ENCODE peak calls at places on chromosomes 2 and 18, in five cellular contexts. One of them, this sample, is unnamed.

GRCh38 chr2:230885467-230886130 is 20.9 kb downstream of the ITM2C start:
- DNase-seq in WTC11: peak; percentile 56
- DNase-seq in EL: no peak
- DNase-seq in posterior cingulate gyrus: peak; percentile 92
- DNase-seq in KBM-7: peak; percentile 75
- DNase-seq in this sample: no peak

GRCh38 chr2:207807516-207807915 is 37.8 kb upstream of the FZD5 start:
- DNase-seq in KBM-7: no peak
- DNase-seq in posterior cingulate gyrus: no peak
- DNase-seq in WTC11: no peak
- DNase-seq in EL: peak; percentile 13
- DNase-seq in this sample: no peak

GRCh38 chr2:133765693-133766092 is 197.4 kb upstream of the NCKAP5 start:
- DNase-seq in EL: peak; percentile 36
- DNase-seq in KBM-7: no peak
- DNase-seq in posterior cingulate gyrus: no peak
- DNase-seq in WTC11: no peak
- DNase-seq in this sample: no peak

GRCh38 chr2:241555711-241556110 is 2.8 kb upstream of the BOK start:
- DNase-seq in EL: no peak
- DNase-seq in KBM-7: no peak
- DNase-seq in posterior cingulate gyrus: no peak
- DNase-seq in WTC11: no peak
- DNase-seq in this sample: no peak

GRCh38 chr2:168661404-168661869 is 141.0 kb upstream of the NOSTRIN start:
- DNase-seq in KBM-7: no peak
- DNase-seq in EL: no peak
- DNase-seq in posterior cingulate gyrus: no peak
- DNase-seq in WTC11: peak; percentile 41
- DNase-seq in this sample: no peak

GRCh38 chr2:84169871-84170270 is 289.2 kb downstream of the SUCLG1 start:
- DNase-seq in EL: no peak
- DNase-seq in posterior cingulate gyrus: no peak
- DNase-seq in WTC11: no peak
- DNase-seq in KBM-7: no peak
- DNase-seq in this sample: no peak

GRCh38 chr2:111226797-111227700 is 106.3 kb downstream of the BCL2L11 start:
- DNase-seq in WTC11: no peak
- DNase-seq in posterior cingulate gyrus: no peak
- DNase-seq in KBM-7: peak; percentile 85
- DNase-seq in EL: peak; percentile 47
- DNase-seq in this sample: no peak

GRCh38 chr2:61196671-61197070 is 34.7 kb downstream of the C2orf74 start:
- DNase-seq in EL: no peak
- DNase-seq in KBM-7: no peak
- DNase-seq in posterior cingulate gyrus: no peak
- DNase-seq in WTC11: no peak
- DNase-seq in this sample: no peak

GRCh38 chr18:62399781-62400308 is 74.7 kb downstream of the TNFRSF11A start:
- DNase-seq in EL: peak; percentile 19
- DNase-seq in KBM-7: peak; percentile 21
- DNase-seq in WTC11: peak; percentile 37
- DNase-seq in posterior cingulate gyrus: no peak
- DNase-seq in this sample: no peak

GRCh38 chr2:240350696-240351087 is 84.8 kb upstream of the GPC1 start:
- DNase-seq in posterior cingulate gyrus: no peak
- DNase-seq in WTC11: no peak
- DNase-seq in EL: no peak
- DNase-seq in KBM-7: no peak
- DNase-seq in this sample: no peak

GRCh38 chr2:237459741-237460174 is 27.3 kb upstream of the MLPH start:
- DNase-seq in EL: peak; percentile 85
- DNase-seq in WTC11: no peak
- DNase-seq in KBM-7: no peak
- DNase-seq in posterior cingulate gyrus: no peak
- DNase-seq in this sample: no peak

GRCh38 chr18:63267990-63268721 is 51.4 kb downstream of the BCL2 start:
- DNase-seq in KBM-7: peak; percentile 47
- DNase-seq in posterior cingulate gyrus: no peak
- DNase-seq in WTC11: no peak
- DNase-seq in EL: no peak
- DNase-seq in this sample: no peak

GRCh38 chr18:61637319-61637718 is 255.5 kb downstream of the RNF152 start:
- DNase-seq in EL: no peak
- DNase-seq in posterior cingulate gyrus: no peak
- DNase-seq in KBM-7: no peak
- DNase-seq in WTC11: peak; percentile 53
- DNase-seq in this sample: no peak

GRCh38 chr2:144509001-144509545 is 10.8 kb downstream of the ZEB2 start:
- DNase-seq in EL: no peak
- DNase-seq in KBM-7: peak; percentile 25
- DNase-seq in WTC11: no peak
- DNase-seq in posterior cingulate gyrus: no peak
- DNase-seq in this sample: no peak

GRCh38 chr2:155913356-155913755 is 419.2 kb downstream of the NR4A2 start:
- DNase-seq in WTC11: no peak
- DNase-seq in posterior cingulate gyrus: no peak
- DNase-seq in EL: no peak
- DNase-seq in KBM-7: no peak
- DNase-seq in this sample: no peak